ENCODE peak calls at places on chromosomes 1 and 21, in ten cellular contexts. O is tibial nerve, Z is HCT116, L is heart left ventricle, J is stomach, B is uterus, Q is neural progenitor cell, M is right lobe of liver, Y is cardiac fibroblast, D is neural crest cell. V is an unnamed sample.

GRCh38 chr1:24169286-24169685 is 17.8 kb downstream of the IFNLR1 start:
- DNase-seq in Y (no peak), B (no peak), D (no peak), M (no peak), O (no peak), L (no peak), Q (no peak), Z (no peak), J (no peak), V (no peak)

GRCh38 chr21:16071082-16071481 is 341.3 kb downstream of the USP25 start:
- DNase-seq in Z (no peak), M (no peak), B (peak), Y (peak), D (no peak), O (no peak), L (no peak), Q (no peak), J (no peak), V (no peak)

GRCh38 chr1:200099040-200099439 is 71.5 kb downstream of the NR5A2 start:
- DNase-seq in D (no peak), O (no peak), J (no peak), Z (no peak), M (no peak), Q (no peak), L (no peak), B (no peak), Y (peak), V (no peak)

GRCh38 chr1:85654066-85654782 is 54.0 kb downstream of the ZNHIT6 start:
- DNase-seq in B (no peak), O (no peak), Y (peak), M (no peak), L (no peak), J (no peak), D (no peak), Q (no peak), Z (peak), V (no peak)

GRCh38 chr1:214446772-214447556 is 104.4 kb downstream of the PTPN14 start:
- DNase-seq in Z (peak), L (no peak), Q (peak), J (peak), D (no peak), B (peak), O (no peak), Y (peak), M (no peak), V (no peak)

GRCh38 chr1:22317231-22317919 is 134.3 kb upstream of the ZBTB40 start:
- DNase-seq in L (no peak), Y (peak), O (no peak), Q (peak), Z (peak), D (peak), B (no peak), J (no peak), M (no peak), V (peak)

GRCh38 chr1:162605225-162605927 is 26.9 kb upstream of the DDR2 start:
- DNase-seq in J (no peak), D (no peak), B (no peak), M (no peak), Q (no peak), Z (peak), Y (peak), L (no peak), O (no peak), V (no peak)

GRCh38 chr1:228735871-228736586 is 750 bp downstream of the RHOU start:
- DNase-seq in Q (peak), Y (peak), D (peak), L (peak), O (peak), M (peak), J (peak), Z (peak), B (peak), V (peak)

GRCh38 chr1:10544239-10544638 is 69.5 kb downstream of the PEX14 start:
- DNase-seq in D (no peak), O (no peak), L (no peak), Y (no peak), M (no peak), Z (no peak), B (no peak), J (no peak), Q (no peak), V (no peak)

GRCh38 chr1:10232213-10232612 is 21.8 kb downstream of the KIF1B start:
- DNase-seq in M (no peak), L (no peak), D (no peak), Y (peak), B (no peak), Z (no peak), O (no peak), Q (no peak), J (no peak), V (no peak)

GRCh38 chr1:225179686-225180085 is 248.2 kb downstream of the LBR start:
- DNase-seq in Q (no peak), M (no peak), Y (no peak), D (no peak), J (no peak), Z (no peak), O (no peak), B (no peak), L (no peak), V (no peak)

GRCh38 chr1:233707153-233707905 is 93.4 kb downstream of the KCNK1 start:
- DNase-seq in D (no peak), Q (no peak), L (no peak), B (peak), J (peak), Z (peak), Y (peak), M (no peak), O (no peak), V (no peak)

GRCh38 chr1:47181955-47182680 is 7.7 kb downstream of the PDZK1IP1 start:
- DNase-seq in Y (peak), J (peak), B (no peak), Z (no peak), L (no peak), M (no peak), D (no peak), Q (no peak), O (no peak), V (no peak)

GRCh38 chr1:39050001-39050400 is 23.9 kb downstream of the NDUFS5 start:
- DNase-seq in Z (no peak), O (no peak), Q (no peak), J (no peak), L (no peak), D (no peak), Y (no peak), B (no peak), M (no peak), V (no peak)

GRCh38 chr1:117093091-117093534 is 28.4 kb downstream of the TRIM45 start:
- DNase-seq in Q (peak), L (no peak), Z (no peak), J (peak), D (no peak), Y (peak), M (no peak), O (no peak), B (peak), V (no peak)

GRCh38 chr1:15027515-15027948 is 126.0 kb upstream of the TMEM51 start:
- DNase-seq in O (peak), D (peak), Y (peak), L (peak), J (peak), B (peak), Z (peak), M (peak), Q (peak), V (peak)

GRCh38 chr1:71193153-71193552 is 112.3 kb upstream of the ZRANB2 start:
- DNase-seq in L (no peak), D (no peak), B (no peak), Z (no peak), M (no peak), O (no peak), Y (peak), J (no peak), Q (no peak), V (no peak)

GRCh38 chr1:233569636-233570035 is 44.3 kb upstream of the KCNK1 start:
- DNase-seq in Z (no peak), L (no peak), J (no peak), Y (peak), Q (no peak), O (no peak), M (no peak), B (no peak), D (no peak), V (no peak)

GRCh38 chr1:66288048-66288447 is 245.9 kb upstream of the SGIP1 start:
- DNase-seq in Q (no peak), Z (no peak), B (no peak), Y (no peak), L (no peak), M (no peak), O (no peak), D (no peak), J (no peak), V (no peak)

GRCh38 chr1:8420318-8420717 is 102.4 kb downstream of the SLC45A1 start:
- DNase-seq in D (no peak), B (no peak), Q (no peak), O (no peak), Z (no peak), M (no peak), L (no peak), Y (no peak), J (no peak), V (no peak)

GRCh38 chr1:22143065-22143514 is at the start of gene WNT4:
- DNase-seq in O (no peak), Z (no peak), J (peak), D (peak), L (no peak), B (no peak), Y (peak), Q (peak), M (no peak), V (peak)

GRCh38 chr1:32701951-32702598 is 495 bp downstream of the SYNC start:
- DNase-seq in Z (no peak), Q (peak), D (no peak), Y (no peak), J (no peak), O (no peak), M (peak), L (peak), B (peak), V (peak)

GRCh38 chr21:43363506-43364260 is 63.2 kb downstream of the SIK1 start:
- DNase-seq in M (no peak), L (no peak), D (no peak), Q (no peak), Z (no peak), Y (no peak), O (no peak), B (no peak), J (no peak), V (no peak)

GRCh38 chr21:43361127-43361492 is 65.8 kb downstream of the SIK1 start:
- DNase-seq in Q (no peak), Z (no peak), D (no peak), M (no peak), B (no peak), O (no peak), L (peak), Y (no peak), J (no peak), V (peak)

GRCh38 chr21:43361493-43362296 is 65.2 kb downstream of the SIK1 start:
- DNase-seq in B (no peak), Z (no peak), J (no peak), L (peak), M (no peak), O (no peak), D (no peak), Q (no peak), Y (no peak), V (no peak)

GRCh38 chr21:43362928-43363314 is 64.0 kb downstream of the SIK1 start:
- DNase-seq in Z (no peak), Y (no peak), O (no peak), L (no peak), Q (no peak), D (no peak), M (no peak), B (no peak), J (no peak), V (no peak)

DNA sequence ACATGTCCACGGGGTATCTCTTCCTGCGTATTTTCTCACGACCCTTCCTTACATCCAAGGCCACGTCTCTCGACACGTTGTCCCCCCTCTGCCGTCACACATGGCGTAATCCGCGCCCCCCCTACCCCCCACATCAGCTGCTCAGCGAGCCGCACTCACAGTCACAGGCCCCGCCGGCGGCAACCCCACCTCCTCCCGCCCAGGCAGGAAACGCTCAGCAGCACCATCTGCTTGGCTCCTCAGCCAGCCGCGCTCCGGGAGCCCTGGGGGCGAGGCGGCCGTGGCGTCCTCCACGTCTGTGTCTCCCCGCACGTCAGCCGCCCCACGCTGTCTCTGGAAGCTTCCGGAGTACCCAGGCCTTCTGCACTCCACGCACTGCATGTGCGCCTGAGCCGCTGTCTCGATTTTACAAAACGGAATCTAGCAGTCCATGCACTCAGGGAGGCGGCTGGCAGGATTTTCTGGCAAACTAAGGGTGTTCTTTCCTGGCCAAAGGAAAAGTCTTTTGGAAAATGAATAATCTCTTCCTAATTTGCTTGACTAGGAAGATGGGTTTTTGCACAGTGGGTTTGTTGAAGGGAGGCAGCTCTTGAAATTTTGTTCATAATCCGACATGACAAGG is 64.5 kb downstream of the SIK1 start:
- DNase-seq in O (peak), M (peak), J (peak), Z (no peak), D (peak), Y (peak), Q (peak), L (peak), B (peak), V (peak)
- TF ChIP-seq CTCF in O (no peak), M (no peak), J (no peak), Z (no peak), D (no peak), Y (peak), Q (no peak), L (no peak), B (no peak), V (no peak)

GRCh38 chr1:12172042-12172851 is 5.5 kb downstream of the TNFRSF1B start:
- DNase-seq in Z (no peak), L (no peak), Q (no peak), D (no peak), M (no peak), Y (no peak), O (no peak), J (no peak), B (no peak), V (no peak)
- TF ChIP-seq CTCF in Z (no peak), L (no peak), Q (no peak), D (no peak), M (no peak), Y (no peak), O (no peak), J (no peak), B (no peak), V (no peak)

DNA sequence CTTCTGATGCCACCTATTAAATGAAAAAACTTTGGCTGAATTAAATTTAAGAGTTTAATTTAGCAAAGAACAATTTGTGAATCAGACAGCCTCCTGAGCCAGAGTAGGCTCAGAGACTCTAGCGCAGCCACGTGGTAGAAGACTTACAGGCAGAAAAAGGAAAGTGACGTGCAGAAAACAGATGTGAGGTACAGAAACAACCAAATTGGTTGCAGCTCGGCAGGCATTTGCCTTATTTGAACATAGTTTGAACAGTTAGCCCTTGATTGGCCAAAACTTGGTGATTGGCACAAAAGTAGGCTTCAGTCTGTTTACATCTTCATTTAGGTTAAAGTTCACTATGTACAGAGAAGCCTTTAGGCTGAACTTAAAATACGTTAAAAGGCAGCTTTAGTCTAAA is 22.9 kb downstream of the TCP10L start:
- DNase-seq in J (peak), L (peak), D (no peak), O (no peak), Z (no peak), B (peak), M (no peak), Q (peak), Y (peak), V (no peak)
- TF ChIP-seq CTCF in J (no peak), L (peak), D (peak), O (peak), Z (peak), B (peak), M (peak), Q (peak), Y (peak), V (no peak)

GRCh38 chr1:113250161-113250560 is 140.2 kb upstream of the MAGI3 start:
- DNase-seq in B (no peak), J (no peak), Q (no peak), D (no peak), O (no peak), L (no peak), Y (no peak), Z (no peak), M (no peak), V (no peak)

GRCh38 chr1:113246929-113247328 is 143.4 kb upstream of the MAGI3 start:
- DNase-seq in Y (no peak), Z (no peak), D (no peak), Q (no peak), O (no peak), L (no peak), J (no peak), B (no peak), M (no peak), V (no peak)

GRCh38 chr1:113247355-113247754 is 143.0 kb upstream of the MAGI3 start:
- DNase-seq in M (no peak), O (no peak), Q (no peak), D (no peak), Z (no peak), J (peak), B (no peak), L (no peak), Y (no peak), V (no peak)

GRCh38 chr1:113248494-113248893 is 141.8 kb upstream of the MAGI3 start:
- DNase-seq in Q (no peak), L (no peak), B (no peak), Z (no peak), J (no peak), O (no peak), M (no peak), Y (no peak), D (no peak), V (no peak)

DNA sequence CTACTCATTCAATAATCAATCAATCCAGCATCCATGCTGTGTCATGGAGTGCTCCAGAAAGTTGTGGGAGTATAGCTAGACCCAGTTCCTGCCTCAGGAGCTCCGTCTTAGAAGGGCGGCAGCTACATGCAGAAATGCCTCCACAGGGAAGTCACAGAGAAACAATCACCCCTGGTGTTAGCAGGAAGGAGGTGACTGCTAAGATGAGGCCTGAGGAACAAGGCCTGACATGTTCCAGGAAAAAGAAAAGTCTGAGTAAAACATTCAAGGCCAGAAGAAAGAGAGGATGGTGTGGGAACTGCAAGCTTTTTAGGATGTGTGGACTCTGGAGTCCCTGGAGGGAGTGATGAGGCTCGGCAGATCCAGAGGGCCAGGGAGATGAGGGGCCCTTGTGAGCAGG is 142.5 kb upstream of the MAGI3 start:
- DNase-seq in D (no peak), Q (no peak), O (no peak), L (no peak), J (no peak), Y (no peak), B (no peak), M (no peak), Z (no peak), V (no peak)
- TF ChIP-seq CTCF in D (no peak), Q (no peak), O (no peak), L (no peak), J (no peak), Y (no peak), B (no peak), M (no peak), Z (no peak), V (no peak)

DNA sequence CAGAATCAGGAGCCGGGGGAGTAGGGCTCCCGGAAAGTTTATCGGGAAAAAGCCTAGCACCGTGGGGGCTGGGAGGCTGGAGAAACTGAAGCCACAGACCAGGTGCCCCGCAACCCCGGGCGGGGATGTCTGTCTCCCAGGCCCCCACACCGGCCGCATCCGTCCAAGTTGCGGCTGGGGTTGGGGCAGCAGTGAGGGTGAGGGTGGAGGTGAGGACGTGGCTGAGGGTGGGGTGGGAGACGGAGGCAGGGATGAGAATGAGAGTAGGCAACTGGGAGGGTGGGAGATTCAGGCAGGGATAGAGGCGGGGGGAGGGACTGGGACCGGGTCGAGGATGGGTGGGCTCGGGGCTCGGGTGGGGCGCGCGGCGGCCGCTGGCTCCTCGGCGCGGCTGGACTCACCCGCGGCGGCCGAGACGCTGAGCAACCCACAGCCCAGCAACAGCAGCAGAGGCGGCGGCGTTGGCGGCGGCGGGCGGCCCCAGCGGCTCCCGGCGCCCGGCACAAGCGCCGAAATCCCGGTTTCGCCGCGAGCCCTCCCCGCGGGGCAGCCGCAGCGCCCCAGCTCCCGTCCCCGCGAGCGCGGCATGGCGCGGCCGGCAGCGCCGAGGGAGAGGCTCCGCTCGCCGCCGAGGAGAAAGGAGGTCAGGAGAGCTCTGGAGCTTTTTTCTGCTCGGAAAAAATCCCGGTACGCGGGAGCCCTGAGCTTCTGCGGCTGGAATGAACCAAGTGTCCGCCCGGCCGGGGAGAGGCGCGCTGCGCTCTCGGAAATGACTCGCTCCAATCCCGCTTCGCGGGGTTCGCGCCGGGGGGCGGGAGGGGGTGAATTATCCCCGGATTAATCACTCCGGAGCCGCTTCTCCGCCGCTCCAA is at the start of gene CSMD2:
- DNase-seq in J (no peak), Q (peak), M (peak), L (peak), B (no peak), Y (peak), O (no peak), Z (no peak), D (peak), V (peak)
- TF ChIP-seq CTCF in J (no peak), Q (no peak), M (no peak), L (no peak), B (no peak), Y (no peak), O (no peak), Z (no peak), D (no peak), V (no peak)

GRCh38 chr1:156475568-156476500 is 24.7 kb downstream of the MEF2D start:
- DNase-seq in Z (no peak), B (peak), O (no peak), D (no peak), M (no peak), L (peak), Q (no peak), J (peak), Y (no peak), V (no peak)

GRCh38 chr1:156477526-156478249 is 22.9 kb downstream of the MEF2D start:
- DNase-seq in L (no peak), D (no peak), Q (no peak), Z (no peak), J (no peak), Y (no peak), O (no peak), B (no peak), M (no peak), V (no peak)

GRCh38 chr1:156478250-156478627 is 22.3 kb downstream of the MEF2D start:
- DNase-seq in Z (no peak), J (no peak), Y (no peak), D (no peak), L (no peak), Q (no peak), O (no peak), B (no peak), M (no peak), V (no peak)

GRCh38 chr1:156474966-156475365 is 25.6 kb downstream of the MEF2D start:
- DNase-seq in Q (no peak), Z (no peak), D (no peak), B (no peak), O (no peak), Y (no peak), L (no peak), M (no peak), J (no peak), V (no peak)

GRCh38 chr1:156476501-156477298 is 23.9 kb downstream of the MEF2D start:
- DNase-seq in J (no peak), D (no peak), L (no peak), B (peak), Z (no peak), Y (peak), O (no peak), M (no peak), Q (no peak), V (no peak)
- TF ChIP-seq CTCF in J (no peak), D (no peak), L (no peak), B (no peak), Z (no peak), Y (no peak), O (no peak), M (no peak), Q (no peak), V (no peak)

GRCh38 chr21:39183272-39184049 is at the start of gene PSMG1:
- DNase-seq in O (peak), B (peak), D (peak), Z (peak), L (peak), Q (peak), M (peak), J (peak), Y (peak), V (peak)
- TF ChIP-seq CTCF in O (no peak), B (peak), D (no peak), Z (no peak), L (no peak), Q (no peak), M (no peak), J (no peak), Y (no peak), V (no peak)

GRCh38 chr1:211882391-211882790 is 51.8 kb upstream of the LPGAT1 start:
- DNase-seq in Q (no peak), M (no peak), Z (no peak), B (no peak), O (no peak), J (no peak), Y (no peak), L (no peak), D (no peak), V (no peak)
- TF ChIP-seq CTCF in Q (no peak), M (no peak), Z (no peak), B (no peak), O (no peak), J (no peak), Y (no peak), L (no peak), D (no peak), V (no peak)

V was measured in glutamatergic neuron.